ENCODE peak calls at places on chromosome 22, in seven cellular contexts. One of them, this sample, is unnamed.

GRCh38 chr22:37275134-37275533 is 7.2 kb upstream of the CYTH4 start:
- DNase-seq in stimulated activated CD8-positive, alpha-beta memory T cell treated with anti-CD3 and anti-CD28 coated beads, Interleukin-15, amount 100 ng/mL, for 48 hours: no peak
- DNase-seq in amniotic stem cell: no peak
- DNase-seq in foreskin keratinocyte: no peak
- DNase-seq in NCI-H1048: no peak
- DNase-seq in left kidney: no peak
- DNase-seq in choroid plexus epithelial cell: no peak
- DNase-seq in this sample: no peak

GRCh38 chr22:46792841-46793261 is 30.4 kb downstream of the TBC1D22A start:
- DNase-seq in stimulated activated CD8-positive, alpha-beta memory T cell treated with anti-CD3 and anti-CD28 coated beads, Interleukin-15, amount 100 ng/mL, for 48 hours: no peak
- DNase-seq in amniotic stem cell: no peak
- DNase-seq in foreskin keratinocyte: no peak
- DNase-seq in NCI-H1048: no peak
- DNase-seq in left kidney: no peak
- DNase-seq in choroid plexus epithelial cell: no peak
- DNase-seq in this sample: no peak

GRCh38 chr22:45314789-45315188 is 5.1 kb downstream of the FAM118A start:
- DNase-seq in stimulated activated CD8-positive, alpha-beta memory T cell treated with anti-CD3 and anti-CD28 coated beads, Interleukin-15, amount 100 ng/mL, for 48 hours: no peak
- DNase-seq in amniotic stem cell: no peak
- DNase-seq in foreskin keratinocyte: no peak
- DNase-seq in NCI-H1048: no peak
- DNase-seq in left kidney: no peak
- DNase-seq in choroid plexus epithelial cell: no peak
- DNase-seq in this sample: no peak

GRCh38 chr22:49018601-49019000 is 809.1 kb downstream of the BRD1 start:
- DNase-seq in stimulated activated CD8-positive, alpha-beta memory T cell treated with anti-CD3 and anti-CD28 coated beads, Interleukin-15, amount 100 ng/mL, for 48 hours: no peak
- DNase-seq in amniotic stem cell: no peak
- DNase-seq in foreskin keratinocyte: no peak
- DNase-seq in NCI-H1048: no peak
- DNase-seq in left kidney: no peak
- DNase-seq in choroid plexus epithelial cell: no peak
- DNase-seq in this sample: no peak

GRCh38 chr22:17726561-17727243 is 47.6 kb downstream of the BID start:
- DNase-seq in stimulated activated CD8-positive, alpha-beta memory T cell treated with anti-CD3 and anti-CD28 coated beads, Interleukin-15, amount 100 ng/mL, for 48 hours: no peak
- DNase-seq in amniotic stem cell: peak
- DNase-seq in foreskin keratinocyte: peak
- DNase-seq in NCI-H1048: no peak
- DNase-seq in left kidney: no peak
- DNase-seq in choroid plexus epithelial cell: peak
- DNase-seq in this sample: no peak

GRCh38 chr22:21003782-21004181 is 1.9 kb upstream of the THAP7 start:
- DNase-seq in stimulated activated CD8-positive, alpha-beta memory T cell treated with anti-CD3 and anti-CD28 coated beads, Interleukin-15, amount 100 ng/mL, for 48 hours: no peak
- DNase-seq in amniotic stem cell: no peak
- DNase-seq in foreskin keratinocyte: no peak
- DNase-seq in NCI-H1048: no peak
- DNase-seq in left kidney: no peak
- DNase-seq in choroid plexus epithelial cell: no peak
- DNase-seq in this sample: peak

GRCh38 chr22:43879901-43880742 is 11.7 kb downstream of the PNPLA5 start:
- DNase-seq in stimulated activated CD8-positive, alpha-beta memory T cell treated with anti-CD3 and anti-CD28 coated beads, Interleukin-15, amount 100 ng/mL, for 48 hours: no peak
- DNase-seq in amniotic stem cell: no peak
- DNase-seq in foreskin keratinocyte: no peak
- DNase-seq in NCI-H1048: no peak
- DNase-seq in left kidney: no peak
- DNase-seq in choroid plexus epithelial cell: no peak
- DNase-seq in this sample: no peak

GRCh38 chr22:40238425-40239344 is 61.0 kb downstream of the TNRC6B start:
- DNase-seq in stimulated activated CD8-positive, alpha-beta memory T cell treated with anti-CD3 and anti-CD28 coated beads, Interleukin-15, amount 100 ng/mL, for 48 hours: no peak
- DNase-seq in amniotic stem cell: no peak
- DNase-seq in foreskin keratinocyte: peak
- DNase-seq in NCI-H1048: no peak
- DNase-seq in left kidney: peak
- DNase-seq in choroid plexus epithelial cell: peak
- DNase-seq in this sample: no peak

GRCh38 chr22:23820748-23821211 is 18.0 kb downstream of the DERL3 start:
- DNase-seq in stimulated activated CD8-positive, alpha-beta memory T cell treated with anti-CD3 and anti-CD28 coated beads, Interleukin-15, amount 100 ng/mL, for 48 hours: no peak
- DNase-seq in amniotic stem cell: no peak
- DNase-seq in foreskin keratinocyte: no peak
- DNase-seq in NCI-H1048: no peak
- DNase-seq in left kidney: no peak
- DNase-seq in choroid plexus epithelial cell: no peak
- DNase-seq in this sample: no peak

GRCh38 chr22:17973217-17973616 is 51.1 kb downstream of the MICAL3 start:
- DNase-seq in stimulated activated CD8-positive, alpha-beta memory T cell treated with anti-CD3 and anti-CD28 coated beads, Interleukin-15, amount 100 ng/mL, for 48 hours: no peak
- DNase-seq in amniotic stem cell: no peak
- DNase-seq in foreskin keratinocyte: no peak
- DNase-seq in NCI-H1048: no peak
- DNase-seq in left kidney: no peak
- DNase-seq in choroid plexus epithelial cell: no peak
- DNase-seq in this sample: no peak

GRCh38 chr22:19782533-19782932 is 22.0 kb downstream of the TBX1 start:
- DNase-seq in stimulated activated CD8-positive, alpha-beta memory T cell treated with anti-CD3 and anti-CD28 coated beads, Interleukin-15, amount 100 ng/mL, for 48 hours: no peak
- DNase-seq in amniotic stem cell: no peak
- DNase-seq in foreskin keratinocyte: no peak
- DNase-seq in NCI-H1048: no peak
- DNase-seq in left kidney: no peak
- DNase-seq in choroid plexus epithelial cell: no peak
- DNase-seq in this sample: no peak

GRCh38 chr22:49112661-49113626 is 714.7 kb downstream of the BRD1 start:
- DNase-seq in stimulated activated CD8-positive, alpha-beta memory T cell treated with anti-CD3 and anti-CD28 coated beads, Interleukin-15, amount 100 ng/mL, for 48 hours: no peak
- DNase-seq in amniotic stem cell: no peak
- DNase-seq in foreskin keratinocyte: no peak
- DNase-seq in NCI-H1048: no peak
- DNase-seq in left kidney: no peak
- DNase-seq in choroid plexus epithelial cell: no peak
- DNase-seq in this sample: no peak

GRCh38 chr22:38843716-38844660 is at the start of gene NPTXR:
- DNase-seq in stimulated activated CD8-positive, alpha-beta memory T cell treated with anti-CD3 and anti-CD28 coated beads, Interleukin-15, amount 100 ng/mL, for 48 hours: peak
- DNase-seq in amniotic stem cell: peak
- DNase-seq in foreskin keratinocyte: no peak
- DNase-seq in NCI-H1048: no peak
- DNase-seq in left kidney: peak
- DNase-seq in choroid plexus epithelial cell: no peak
- DNase-seq in this sample: peak

GRCh38 chr22:44584256-44584902 is 86.3 kb upstream of the RTL6 start:
- DNase-seq in stimulated activated CD8-positive, alpha-beta memory T cell treated with anti-CD3 and anti-CD28 coated beads, Interleukin-15, amount 100 ng/mL, for 48 hours: no peak
- DNase-seq in amniotic stem cell: no peak
- DNase-seq in foreskin keratinocyte: no peak
- DNase-seq in NCI-H1048: no peak
- DNase-seq in left kidney: no peak
- DNase-seq in choroid plexus epithelial cell: no peak
- DNase-seq in this sample: no peak

GRCh38 chr22:39388261-39389011 is 11.1 kb upstream of the TAB1 start:
- DNase-seq in stimulated activated CD8-positive, alpha-beta memory T cell treated with anti-CD3 and anti-CD28 coated beads, Interleukin-15, amount 100 ng/mL, for 48 hours: peak
- DNase-seq in amniotic stem cell: no peak
- DNase-seq in foreskin keratinocyte: peak
- DNase-seq in NCI-H1048: peak
- DNase-seq in left kidney: peak
- DNase-seq in choroid plexus epithelial cell: peak
- DNase-seq in this sample: peak

GRCh38 chr22:22246706-22247105 is 2.1 kb downstream of the VPREB1 start:
- DNase-seq in stimulated activated CD8-positive, alpha-beta memory T cell treated with anti-CD3 and anti-CD28 coated beads, Interleukin-15, amount 100 ng/mL, for 48 hours: no peak
- DNase-seq in amniotic stem cell: no peak
- DNase-seq in foreskin keratinocyte: no peak
- DNase-seq in NCI-H1048: no peak
- DNase-seq in left kidney: no peak
- DNase-seq in choroid plexus epithelial cell: no peak
- DNase-seq in this sample: no peak

GRCh38 chr22:46561435-46561905 is 24.1 kb upstream of the CELSR1 start:
- DNase-seq in stimulated activated CD8-positive, alpha-beta memory T cell treated with anti-CD3 and anti-CD28 coated beads, Interleukin-15, amount 100 ng/mL, for 48 hours: no peak
- DNase-seq in amniotic stem cell: no peak
- DNase-seq in foreskin keratinocyte: no peak
- DNase-seq in NCI-H1048: peak
- DNase-seq in left kidney: peak
- DNase-seq in choroid plexus epithelial cell: peak
- DNase-seq in this sample: peak

GRCh38 chr22:31692186-31692886 is 30.3 kb upstream of the PISD start:
- DNase-seq in stimulated activated CD8-positive, alpha-beta memory T cell treated with anti-CD3 and anti-CD28 coated beads, Interleukin-15, amount 100 ng/mL, for 48 hours: no peak
- DNase-seq in amniotic stem cell: no peak
- DNase-seq in foreskin keratinocyte: peak
- DNase-seq in NCI-H1048: no peak
- DNase-seq in left kidney: no peak
- DNase-seq in choroid plexus epithelial cell: peak
- DNase-seq in this sample: no peak

GRCh38 chr22:40624770-40625169 is 11.7 kb downstream of the MRTFA start:
- DNase-seq in stimulated activated CD8-positive, alpha-beta memory T cell treated with anti-CD3 and anti-CD28 coated beads, Interleukin-15, amount 100 ng/mL, for 48 hours: no peak
- DNase-seq in amniotic stem cell: no peak
- DNase-seq in foreskin keratinocyte: no peak
- DNase-seq in NCI-H1048: no peak
- DNase-seq in left kidney: no peak
- DNase-seq in choroid plexus epithelial cell: no peak
- DNase-seq in this sample: no peak

GRCh38 chr22:22799561-22799960 is 88.1 kb upstream of the IGLL5 start:
- DNase-seq in stimulated activated CD8-positive, alpha-beta memory T cell treated with anti-CD3 and anti-CD28 coated beads, Interleukin-15, amount 100 ng/mL, for 48 hours: no peak
- DNase-seq in amniotic stem cell: no peak
- DNase-seq in foreskin keratinocyte: no peak
- DNase-seq in NCI-H1048: no peak
- DNase-seq in left kidney: peak
- DNase-seq in choroid plexus epithelial cell: no peak
- DNase-seq in this sample: no peak

GRCh38 chr22:30742291-30743256 is 47.9 kb downstream of the OSBP2 start:
- DNase-seq in stimulated activated CD8-positive, alpha-beta memory T cell treated with anti-CD3 and anti-CD28 coated beads, Interleukin-15, amount 100 ng/mL, for 48 hours: peak
- DNase-seq in amniotic stem cell: no peak
- DNase-seq in foreskin keratinocyte: peak
- DNase-seq in NCI-H1048: no peak
- DNase-seq in left kidney: no peak
- DNase-seq in choroid plexus epithelial cell: peak
- DNase-seq in this sample: no peak

GRCh38 chr22:45997077-45997774 is 20.3 kb upstream of the WNT7B start:
- DNase-seq in stimulated activated CD8-positive, alpha-beta memory T cell treated with anti-CD3 and anti-CD28 coated beads, Interleukin-15, amount 100 ng/mL, for 48 hours: no peak
- DNase-seq in amniotic stem cell: peak
- DNase-seq in foreskin keratinocyte: no peak
- DNase-seq in NCI-H1048: no peak
- DNase-seq in left kidney: peak
- DNase-seq in choroid plexus epithelial cell: peak
- DNase-seq in this sample: peak

GRCh38 chr22:19058713-19059451 is 63.3 kb downstream of the DGCR2 start:
- DNase-seq in stimulated activated CD8-positive, alpha-beta memory T cell treated with anti-CD3 and anti-CD28 coated beads, Interleukin-15, amount 100 ng/mL, for 48 hours: no peak
- DNase-seq in amniotic stem cell: no peak
- DNase-seq in foreskin keratinocyte: no peak
- DNase-seq in NCI-H1048: no peak
- DNase-seq in left kidney: no peak
- DNase-seq in choroid plexus epithelial cell: no peak
- DNase-seq in this sample: peak

GRCh38 chr22:19964701-19965386 is 23.2 kb upstream of the TXNRD2 start:
- DNase-seq in stimulated activated CD8-positive, alpha-beta memory T cell treated with anti-CD3 and anti-CD28 coated beads, Interleukin-15, amount 100 ng/mL, for 48 hours: no peak
- DNase-seq in amniotic stem cell: no peak
- DNase-seq in foreskin keratinocyte: no peak
- DNase-seq in NCI-H1048: no peak
- DNase-seq in left kidney: no peak
- DNase-seq in choroid plexus epithelial cell: no peak
- DNase-seq in this sample: no peak

GRCh38 chr22:37244114-37244921 is at the start of gene RAC2:
- DNase-seq in stimulated activated CD8-positive, alpha-beta memory T cell treated with anti-CD3 and anti-CD28 coated beads, Interleukin-15, amount 100 ng/mL, for 48 hours: peak
- DNase-seq in amniotic stem cell: no peak
- DNase-seq in foreskin keratinocyte: peak
- DNase-seq in NCI-H1048: no peak
- DNase-seq in left kidney: peak
- DNase-seq in choroid plexus epithelial cell: peak
- DNase-seq in this sample: peak

GRCh38 chr22:38718414-38718813 is 12.7 kb downstream of the GTPBP1 start:
- DNase-seq in stimulated activated CD8-positive, alpha-beta memory T cell treated with anti-CD3 and anti-CD28 coated beads, Interleukin-15, amount 100 ng/mL, for 48 hours: no peak
- DNase-seq in amniotic stem cell: peak
- DNase-seq in foreskin keratinocyte: peak
- DNase-seq in NCI-H1048: no peak
- DNase-seq in left kidney: peak
- DNase-seq in choroid plexus epithelial cell: peak
- DNase-seq in this sample: peak

GRCh38 chr22:23219787-23220484 is 39.6 kb downstream of the BCR start:
- DNase-seq in stimulated activated CD8-positive, alpha-beta memory T cell treated with anti-CD3 and anti-CD28 coated beads, Interleukin-15, amount 100 ng/mL, for 48 hours: peak
- DNase-seq in amniotic stem cell: no peak
- DNase-seq in foreskin keratinocyte: peak
- DNase-seq in NCI-H1048: no peak
- DNase-seq in left kidney: peak
- DNase-seq in choroid plexus epithelial cell: peak
- DNase-seq in this sample: peak

GRCh38 chr22:38881464-38881871 is 9.5 kb upstream of the CBX6 start:
- DNase-seq in stimulated activated CD8-positive, alpha-beta memory T cell treated with anti-CD3 and anti-CD28 coated beads, Interleukin-15, amount 100 ng/mL, for 48 hours: no peak
- DNase-seq in amniotic stem cell: no peak
- DNase-seq in foreskin keratinocyte: no peak
- DNase-seq in NCI-H1048: no peak
- DNase-seq in left kidney: no peak
- DNase-seq in choroid plexus epithelial cell: peak
- DNase-seq in this sample: no peak

GRCh38 chr22:45185718-45186511 is 22.2 kb downstream of the NUP50 start:
- DNase-seq in stimulated activated CD8-positive, alpha-beta memory T cell treated with anti-CD3 and anti-CD28 coated beads, Interleukin-15, amount 100 ng/mL, for 48 hours: no peak
- DNase-seq in amniotic stem cell: no peak
- DNase-seq in foreskin keratinocyte: no peak
- DNase-seq in NCI-H1048: no peak
- DNase-seq in left kidney: peak
- DNase-seq in choroid plexus epithelial cell: no peak
- DNase-seq in this sample: no peak

GRCh38 chr22:47816121-47816915 is 1053.9 kb downstream of the TBC1D22A start:
- DNase-seq in stimulated activated CD8-positive, alpha-beta memory T cell treated with anti-CD3 and anti-CD28 coated beads, Interleukin-15, amount 100 ng/mL, for 48 hours: no peak
- DNase-seq in amniotic stem cell: no peak
- DNase-seq in foreskin keratinocyte: no peak
- DNase-seq in NCI-H1048: no peak
- DNase-seq in left kidney: no peak
- DNase-seq in choroid plexus epithelial cell: no peak
- DNase-seq in this sample: no peak

GRCh38 chr22:19998232-19998951 is 18.2 kb downstream of the ARVCF start:
- DNase-seq in stimulated activated CD8-positive, alpha-beta memory T cell treated with anti-CD3 and anti-CD28 coated beads, Interleukin-15, amount 100 ng/mL, for 48 hours: no peak
- DNase-seq in amniotic stem cell: no peak
- DNase-seq in foreskin keratinocyte: no peak
- DNase-seq in NCI-H1048: no peak
- DNase-seq in left kidney: peak
- DNase-seq in choroid plexus epithelial cell: peak
- DNase-seq in this sample: peak

GRCh38 chr22:42287174-42287890 is 16.9 kb upstream of the TCF20 start:
- DNase-seq in stimulated activated CD8-positive, alpha-beta memory T cell treated with anti-CD3 and anti-CD28 coated beads, Interleukin-15, amount 100 ng/mL, for 48 hours: no peak
- DNase-seq in amniotic stem cell: no peak
- DNase-seq in foreskin keratinocyte: no peak
- DNase-seq in NCI-H1048: no peak
- DNase-seq in left kidney: no peak
- DNase-seq in choroid plexus epithelial cell: no peak
- DNase-seq in this sample: no peak

GRCh38 chr22:50360578-50360977 is 17.5 kb downstream of the PPP6R2 start:
- DNase-seq in stimulated activated CD8-positive, alpha-beta memory T cell treated with anti-CD3 and anti-CD28 coated beads, Interleukin-15, amount 100 ng/mL, for 48 hours: no peak
- DNase-seq in amniotic stem cell: no peak
- DNase-seq in foreskin keratinocyte: no peak
- DNase-seq in NCI-H1048: no peak
- DNase-seq in left kidney: no peak
- DNase-seq in choroid plexus epithelial cell: no peak
- DNase-seq in this sample: no peak

GRCh38 chr22:44093791-44094190 is 69.7 kb downstream of the PARVB start:
- DNase-seq in stimulated activated CD8-positive, alpha-beta memory T cell treated with anti-CD3 and anti-CD28 coated beads, Interleukin-15, amount 100 ng/mL, for 48 hours: no peak
- DNase-seq in amniotic stem cell: no peak
- DNase-seq in foreskin keratinocyte: no peak
- DNase-seq in NCI-H1048: no peak
- DNase-seq in left kidney: no peak
- DNase-seq in choroid plexus epithelial cell: no peak
- DNase-seq in this sample: no peak

GRCh38 chr22:43796567-43796966 is 15.5 kb downstream of the EFCAB6 start:
- DNase-seq in stimulated activated CD8-positive, alpha-beta memory T cell treated with anti-CD3 and anti-CD28 coated beads, Interleukin-15, amount 100 ng/mL, for 48 hours: no peak
- DNase-seq in amniotic stem cell: peak
- DNase-seq in foreskin keratinocyte: peak
- DNase-seq in NCI-H1048: no peak
- DNase-seq in left kidney: peak
- DNase-seq in choroid plexus epithelial cell: peak
- DNase-seq in this sample: peak

GRCh38 chr22:47587361-47587760 is 824.9 kb downstream of the TBC1D22A start:
- DNase-seq in stimulated activated CD8-positive, alpha-beta memory T cell treated with anti-CD3 and anti-CD28 coated beads, Interleukin-15, amount 100 ng/mL, for 48 hours: no peak
- DNase-seq in amniotic stem cell: no peak
- DNase-seq in foreskin keratinocyte: no peak
- DNase-seq in NCI-H1048: no peak
- DNase-seq in left kidney: no peak
- DNase-seq in choroid plexus epithelial cell: no peak
- DNase-seq in this sample: no peak

GRCh38 chr22:40889116-40889515 is 27.2 kb upstream of the DNAJB7 start:
- DNase-seq in stimulated activated CD8-positive, alpha-beta memory T cell treated with anti-CD3 and anti-CD28 coated beads, Interleukin-15, amount 100 ng/mL, for 48 hours: no peak
- DNase-seq in amniotic stem cell: no peak
- DNase-seq in foreskin keratinocyte: peak
- DNase-seq in NCI-H1048: no peak
- DNase-seq in left kidney: no peak
- DNase-seq in choroid plexus epithelial cell: no peak
- DNase-seq in this sample: no peak

GRCh38 chr22:49692499-49693225 is 135.0 kb downstream of the BRD1 start:
- DNase-seq in stimulated activated CD8-positive, alpha-beta memory T cell treated with anti-CD3 and anti-CD28 coated beads, Interleukin-15, amount 100 ng/mL, for 48 hours: no peak
- DNase-seq in amniotic stem cell: no peak
- DNase-seq in foreskin keratinocyte: no peak
- DNase-seq in NCI-H1048: no peak
- DNase-seq in left kidney: no peak
- DNase-seq in choroid plexus epithelial cell: no peak
- DNase-seq in this sample: no peak